ENCODE peak calls at places on chromosomes 1 and 21, in ten cellular contexts. One of them, this sample, is unnamed.

GRCh38 chr1:248421384-248421783 is 18.5 kb downstream of the OR2T1 start:
- DNase-seq in Peyer's patch: no peak
- DNase-seq in IMR-90: no peak
- DNase-seq in uterus: no peak
- DNase-seq in stomach: no peak
- DNase-seq in tibial nerve: no peak
- DNase-seq in breast epithelium: no peak
- DNase-seq in GM12891: no peak
- DNase-seq in A549: no peak
- DNase-seq in right lobe of liver: no peak
- DNase-seq in this sample: peak; percentile 7

GRCh38 chr1:159171688-159172501 is 480 bp downstream of the CADM3 start:
- DNase-seq in Peyer's patch: no peak
- DNase-seq in IMR-90: no peak
- DNase-seq in uterus: no peak
- DNase-seq in stomach: no peak
- DNase-seq in tibial nerve: no peak
- DNase-seq in breast epithelium: no peak
- DNase-seq in GM12891: no peak
- DNase-seq in A549: peak; percentile 20
- DNase-seq in right lobe of liver: no peak
- DNase-seq in this sample: peak; percentile 37

GRCh38 chr1:234628099-234628498 is 18.1 kb upstream of the IRF2BP2 start:
- DNase-seq in Peyer's patch: no peak
- DNase-seq in IMR-90: peak; percentile 90
- DNase-seq in uterus: no peak
- DNase-seq in stomach: peak; percentile 64
- DNase-seq in tibial nerve: no peak
- DNase-seq in breast epithelium: peak; percentile 62
- DNase-seq in GM12891: no peak
- DNase-seq in A549: peak; percentile 71
- DNase-seq in right lobe of liver: no peak
- DNase-seq in this sample: peak; percentile 5

GRCh38 chr1:200438911-200439310 is 29.1 kb upstream of the ZNF281 start:
- DNase-seq in Peyer's patch: no peak
- DNase-seq in IMR-90: peak; percentile 84
- DNase-seq in uterus: no peak
- DNase-seq in stomach: no peak
- DNase-seq in tibial nerve: no peak
- DNase-seq in breast epithelium: no peak
- DNase-seq in GM12891: no peak
- DNase-seq in A549: no peak
- DNase-seq in right lobe of liver: no peak
- DNase-seq in this sample: no peak

GRCh38 chr1:91036894-91037829 is 15.3 kb upstream of the ZNF644 start:
- DNase-seq in Peyer's patch: no peak
- DNase-seq in IMR-90: no peak
- DNase-seq in uterus: no peak
- DNase-seq in stomach: no peak
- DNase-seq in tibial nerve: no peak
- DNase-seq in breast epithelium: no peak
- DNase-seq in GM12891: no peak
- DNase-seq in A549: no peak
- DNase-seq in right lobe of liver: no peak
- DNase-seq in this sample: no peak

GRCh38 chr1:222654849-222655248 is 37.0 kb downstream of the MIA3 start:
- DNase-seq in Peyer's patch: peak; percentile 73
- DNase-seq in IMR-90: no peak
- DNase-seq in uterus: no peak
- DNase-seq in stomach: peak; percentile 39
- DNase-seq in tibial nerve: no peak
- DNase-seq in breast epithelium: no peak
- DNase-seq in GM12891: peak; percentile 22
- DNase-seq in A549: no peak
- DNase-seq in right lobe of liver: no peak
- DNase-seq in this sample: peak; percentile 80

GRCh38 chr1:84174051-84174556 is 30.0 kb downstream of the PRKACB start:
- DNase-seq in Peyer's patch: no peak
- DNase-seq in IMR-90: peak; percentile 65
- DNase-seq in uterus: no peak
- DNase-seq in stomach: no peak
- DNase-seq in tibial nerve: no peak
- DNase-seq in breast epithelium: no peak
- DNase-seq in GM12891: no peak
- DNase-seq in A549: peak; percentile 0
- DNase-seq in right lobe of liver: no peak
- DNase-seq in this sample: no peak

GRCh38 chr1:10528066-10529014 is 53.6 kb downstream of the PEX14 start:
- DNase-seq in Peyer's patch: no peak
- DNase-seq in IMR-90: peak; percentile 93
- DNase-seq in uterus: no peak
- DNase-seq in stomach: peak; percentile 64
- DNase-seq in tibial nerve: no peak
- DNase-seq in breast epithelium: no peak
- DNase-seq in GM12891: no peak
- DNase-seq in A549: peak; percentile 49
- DNase-seq in right lobe of liver: no peak
- DNase-seq in this sample: no peak

GRCh38 chr21:27681038-27681437 is 714.1 kb upstream of the ADAMTS5 start:
- DNase-seq in Peyer's patch: no peak
- DNase-seq in IMR-90: peak; percentile 46
- DNase-seq in uterus: no peak
- DNase-seq in stomach: no peak
- DNase-seq in tibial nerve: no peak
- DNase-seq in breast epithelium: no peak
- DNase-seq in GM12891: no peak
- DNase-seq in A549: no peak
- DNase-seq in right lobe of liver: no peak
- DNase-seq in this sample: no peak

GRCh38 chr1:3399732-3400131 is 54.7 kb upstream of the ARHGEF16 start:
- DNase-seq in Peyer's patch: no peak
- DNase-seq in IMR-90: no peak
- DNase-seq in uterus: no peak
- DNase-seq in stomach: no peak
- DNase-seq in tibial nerve: no peak
- DNase-seq in breast epithelium: no peak
- DNase-seq in GM12891: no peak
- DNase-seq in A549: no peak
- DNase-seq in right lobe of liver: no peak
- DNase-seq in this sample: no peak

GRCh38 chr21:38985423-38986378 is 180.0 kb downstream of the ETS2 start:
- DNase-seq in Peyer's patch: peak; percentile 21
- DNase-seq in IMR-90: peak; percentile 93
- DNase-seq in uterus: peak; percentile 74
- DNase-seq in stomach: peak; percentile 30
- DNase-seq in tibial nerve: peak; percentile 68
- DNase-seq in breast epithelium: no peak
- DNase-seq in GM12891: peak; percentile 35
- DNase-seq in A549: no peak
- DNase-seq in right lobe of liver: no peak
- DNase-seq in this sample: peak; percentile 97

GRCh38 chr1:18489417-18490143 is 8.8 kb downstream of the KLHDC7A start:
- DNase-seq in Peyer's patch: no peak
- DNase-seq in IMR-90: no peak
- DNase-seq in uterus: no peak
- DNase-seq in stomach: no peak
- DNase-seq in tibial nerve: no peak
- DNase-seq in breast epithelium: no peak
- DNase-seq in GM12891: no peak
- DNase-seq in A549: no peak
- DNase-seq in right lobe of liver: peak; percentile 17
- DNase-seq in this sample: no peak

GRCh38 chr1:54768093-54768492 is 3.8 kb upstream of the PARS2 start:
- DNase-seq in Peyer's patch: no peak
- DNase-seq in IMR-90: peak; percentile 13
- DNase-seq in uterus: no peak
- DNase-seq in stomach: peak; percentile 29
- DNase-seq in tibial nerve: no peak
- DNase-seq in breast epithelium: no peak
- DNase-seq in GM12891: no peak
- DNase-seq in A549: no peak
- DNase-seq in right lobe of liver: no peak
- DNase-seq in this sample: peak; percentile 10

GRCh38 chr1:40396420-40396819 is 22.9 kb downstream of the SMAP2 start:
- DNase-seq in Peyer's patch: no peak
- DNase-seq in IMR-90: no peak
- DNase-seq in uterus: no peak
- DNase-seq in stomach: no peak
- DNase-seq in tibial nerve: no peak
- DNase-seq in breast epithelium: no peak
- DNase-seq in GM12891: no peak
- DNase-seq in A549: no peak
- DNase-seq in right lobe of liver: no peak
- DNase-seq in this sample: no peak

GRCh38 chr1:52726265-52727113 is at the start of gene ZYG11B:
- DNase-seq in Peyer's patch: peak; percentile 89
- DNase-seq in IMR-90: peak; percentile 76
- DNase-seq in uterus: peak; percentile 90
- DNase-seq in stomach: peak; percentile 91
- DNase-seq in tibial nerve: peak; percentile 80
- DNase-seq in breast epithelium: peak; percentile 88
- DNase-seq in GM12891: peak; percentile 95
- DNase-seq in A549: peak; percentile 89
- DNase-seq in right lobe of liver: peak; percentile 95
- DNase-seq in this sample: peak; percentile 82
- TF ChIP-seq POLR2A in Peyer's patch: peak; percentile 72
- TF ChIP-seq POLR2A in IMR-90: no peak
- TF ChIP-seq POLR2A in uterus: peak; percentile 88
- TF ChIP-seq POLR2A in stomach: no peak
- TF ChIP-seq POLR2A in tibial nerve: peak; percentile 30
- TF ChIP-seq POLR2A in breast epithelium: no peak
- TF ChIP-seq POLR2A in GM12891: no peak
- TF ChIP-seq POLR2A in A549: peak; percentile 55
- TF ChIP-seq POLR2A in right lobe of liver: peak; percentile 87
- TF ChIP-seq POLR2A in this sample: peak; percentile 47

DNA sequence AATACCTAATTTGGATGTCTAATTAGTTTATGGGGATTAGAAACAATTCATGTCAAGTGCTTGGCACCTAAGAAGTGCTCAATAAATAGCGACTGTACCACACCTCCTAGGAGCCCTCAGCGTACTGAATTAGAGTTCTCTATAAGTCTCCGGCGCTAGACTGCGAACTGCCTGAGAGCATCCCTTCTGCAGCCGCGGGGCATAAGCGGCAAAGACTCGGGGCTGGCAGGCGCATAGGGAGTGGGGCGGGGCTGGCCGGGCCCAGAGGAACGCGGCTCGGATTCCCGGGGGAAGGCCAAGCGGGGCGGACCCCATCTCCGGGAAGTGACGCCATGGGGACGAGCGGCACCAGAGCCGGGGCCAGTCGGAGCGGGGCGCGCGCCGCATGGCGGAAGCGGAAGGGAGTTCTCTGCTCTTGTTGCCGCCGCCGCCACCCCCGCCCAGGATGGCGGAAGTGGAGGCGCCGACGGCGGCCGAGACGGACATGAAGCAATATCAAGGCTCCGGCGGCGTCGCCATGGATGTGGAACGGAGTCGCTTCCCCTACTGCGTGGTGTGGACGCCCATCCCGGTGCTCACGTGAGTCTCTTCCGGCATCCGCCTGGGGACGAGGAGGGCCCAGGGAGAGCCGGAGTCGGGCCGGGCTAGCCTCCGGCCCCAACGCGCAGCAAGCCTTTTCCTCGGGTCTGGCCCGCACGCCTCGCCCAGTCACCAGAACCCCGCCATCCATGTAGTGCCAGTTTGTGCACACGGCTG is at the start of gene TMEM222:
- DNase-seq in Peyer's patch: peak; percentile 95
- DNase-seq in IMR-90: peak; percentile 95
- DNase-seq in uterus: peak; percentile 96
- DNase-seq in stomach: peak; percentile 98
- DNase-seq in tibial nerve: peak; percentile 91
- DNase-seq in breast epithelium: peak; percentile 98
- DNase-seq in GM12891: peak; percentile 99
- DNase-seq in A549: peak; percentile 95
- DNase-seq in right lobe of liver: peak; percentile 99
- DNase-seq in this sample: peak; percentile 98
- TF ChIP-seq POLR2A in Peyer's patch: peak; percentile 40
- TF ChIP-seq POLR2A in IMR-90: peak; percentile 79
- TF ChIP-seq POLR2A in uterus: peak; percentile 53
- TF ChIP-seq POLR2A in stomach: no peak
- TF ChIP-seq POLR2A in tibial nerve: peak; percentile 26
- TF ChIP-seq POLR2A in breast epithelium: peak; percentile 32
- TF ChIP-seq POLR2A in GM12891: peak; percentile 88
- TF ChIP-seq POLR2A in A549: peak; percentile 58
- TF ChIP-seq POLR2A in right lobe of liver: peak; percentile 59
- TF ChIP-seq POLR2A in this sample: peak; percentile 90

GRCh38 chr1:202858306-202858705 is 30.6 kb downstream of the RABIF start:
- DNase-seq in Peyer's patch: no peak
- DNase-seq in IMR-90: peak; percentile 7
- DNase-seq in uterus: peak; percentile 82
- DNase-seq in stomach: peak; percentile 30
- DNase-seq in tibial nerve: peak; percentile 47
- DNase-seq in breast epithelium: no peak
- DNase-seq in GM12891: no peak
- DNase-seq in A549: no peak
- DNase-seq in right lobe of liver: no peak
- DNase-seq in this sample: no peak

GRCh38 chr1:202862672-202863560 is 26.0 kb downstream of the RABIF start:
- DNase-seq in Peyer's patch: no peak
- DNase-seq in IMR-90: no peak
- DNase-seq in uterus: no peak
- DNase-seq in stomach: no peak
- DNase-seq in tibial nerve: no peak
- DNase-seq in breast epithelium: no peak
- DNase-seq in GM12891: no peak
- DNase-seq in A549: no peak
- DNase-seq in right lobe of liver: no peak
- DNase-seq in this sample: no peak

GRCh38 chr1:202860744-202861419 is 28.1 kb downstream of the RABIF start:
- DNase-seq in Peyer's patch: peak; percentile 28
- DNase-seq in IMR-90: peak; percentile 33
- DNase-seq in uterus: peak; percentile 41
- DNase-seq in stomach: peak; percentile 77
- DNase-seq in tibial nerve: no peak
- DNase-seq in breast epithelium: peak; percentile 74
- DNase-seq in GM12891: peak; percentile 58
- DNase-seq in A549: peak; percentile 55
- DNase-seq in right lobe of liver: peak; percentile 91
- DNase-seq in this sample: peak; percentile 36

GRCh38 chr1:202858789-202859414 is 30.0 kb downstream of the RABIF start:
- DNase-seq in Peyer's patch: no peak
- DNase-seq in IMR-90: no peak
- DNase-seq in uterus: peak; percentile 43
- DNase-seq in stomach: no peak
- DNase-seq in tibial nerve: peak; percentile 22
- DNase-seq in breast epithelium: no peak
- DNase-seq in GM12891: no peak
- DNase-seq in A549: no peak
- DNase-seq in right lobe of liver: no peak
- DNase-seq in this sample: no peak

GRCh38 chr1:202861420-202862121 is 27.4 kb downstream of the RABIF start:
- DNase-seq in Peyer's patch: peak; percentile 86
- DNase-seq in IMR-90: peak; percentile 86
- DNase-seq in uterus: peak; percentile 90
- DNase-seq in stomach: peak; percentile 93
- DNase-seq in tibial nerve: peak; percentile 85
- DNase-seq in breast epithelium: peak; percentile 92
- DNase-seq in GM12891: peak; percentile 76
- DNase-seq in A549: peak; percentile 92
- DNase-seq in right lobe of liver: peak; percentile 98
- DNase-seq in this sample: peak; percentile 87
- TF ChIP-seq POLR2A in Peyer's patch: peak; percentile 61
- TF ChIP-seq POLR2A in IMR-90: no peak
- TF ChIP-seq POLR2A in uterus: peak; percentile 46
- TF ChIP-seq POLR2A in stomach: no peak
- TF ChIP-seq POLR2A in tibial nerve: peak; percentile 34
- TF ChIP-seq POLR2A in breast epithelium: no peak
- TF ChIP-seq POLR2A in GM12891: peak; percentile 22
- TF ChIP-seq POLR2A in A549: peak; percentile 16
- TF ChIP-seq POLR2A in right lobe of liver: no peak
- TF ChIP-seq POLR2A in this sample: no peak

GRCh38 chr21:42878993-42879787 is at the start of gene WDR4:
- DNase-seq in Peyer's patch: peak; percentile 93
- DNase-seq in IMR-90: peak; percentile 97
- DNase-seq in uterus: peak; percentile 98
- DNase-seq in stomach: peak; percentile 98
- DNase-seq in tibial nerve: peak; percentile 95
- DNase-seq in breast epithelium: peak; percentile 98
- DNase-seq in GM12891: peak; percentile 97
- DNase-seq in A549: peak; percentile 93
- DNase-seq in right lobe of liver: peak; percentile 98
- DNase-seq in this sample: peak; percentile 99
- TF ChIP-seq POLR2A in Peyer's patch: peak; percentile 71
- TF ChIP-seq POLR2A in IMR-90: peak; percentile 83
- TF ChIP-seq POLR2A in uterus: peak; percentile 81
- TF ChIP-seq POLR2A in stomach: peak; percentile 74
- TF ChIP-seq POLR2A in tibial nerve: peak; percentile 35
- TF ChIP-seq POLR2A in breast epithelium: peak; percentile 72
- TF ChIP-seq POLR2A in GM12891: peak; percentile 98
- TF ChIP-seq POLR2A in A549: peak; percentile 88
- TF ChIP-seq POLR2A in right lobe of liver: peak; percentile 80
- TF ChIP-seq POLR2A in this sample: peak; percentile 96